ENCODE peak calls at places on chromosomes 12 and 14, in eight cellular contexts. M, X, W, J, F, I, V and G are unnamed samples.
A peak's percentile ranks its signal among the peaks of the same experiment; 100 is the strongest.

GRCh38 chr12:26628234-26628633 is 204.8 kb downstream of the ITPR2 start:
- DNase-seq in W (no peak), I (no peak), X (no peak), M (no peak), F (no peak), J (no peak), V (no peak), G (no peak)

GRCh38 chr14:99137913-99138571 is 134.0 kb downstream of the BCL11B start:
- DNase-seq in F (no peak), V (no peak), J (no peak), M (no peak), W (no peak), I (no peak), X (no peak), G (no peak)

GRCh38 chr14:90061849-90062794 is at the start of gene KCNK13:
- DNase-seq in W (no peak), M (peak; percentile 23), F (peak; percentile 40), X (no peak), V (no peak), J (peak; percentile 9), I (no peak), G (no peak)

GRCh38 chr12:91273542-91273941 is 90.9 kb upstream of the DCN start:
- DNase-seq in I (no peak), X (no peak), W (no peak), F (no peak), J (no peak), M (no peak), V (no peak), G (no peak)

GRCh38 chr14:94599656-94600004 is 12.6 kb upstream of the SERPINA3 start:
- DNase-seq in M (no peak), V (no peak), X (no peak), F (no peak), I (no peak), J (no peak), W (no peak), G (no peak)

GRCh38 chr14:101539929-101540328 is 21.4 kb upstream of the DIO3 start:
- DNase-seq in I (no peak), J (no peak), W (no peak), V (no peak), F (no peak), M (no peak), X (no peak), G (no peak)

GRCh38 chr12:132761032-132761910 is at the start of gene ANKLE2:
- DNase-seq in W (no peak), I (peak; percentile 73), X (peak; percentile 92), V (peak; percentile 61), J (peak; percentile 42), F (no peak), M (peak; percentile 37), G (peak; percentile 77)

GRCh38 chr12:6965026-6965661 is 5.3 kb downstream of the PHB2 start:
- DNase-seq in F (peak; percentile 88), J (peak; percentile 80), M (peak; percentile 95), V (peak; percentile 75), X (peak; percentile 87), I (peak; percentile 84), W (peak; percentile 85), G (peak; percentile 82)

GRCh38 chr14:101780390-101780789 is 18.9 kb downstream of the PPP2R5C start:
- DNase-seq in X (no peak), I (no peak), M (no peak), W (no peak), V (no peak), F (no peak), J (no peak), G (no peak)

GRCh38 chr12:94305293-94305957 is 154.2 kb downstream of the CEP83 start:
- DNase-seq in X (no peak), J (no peak), I (no peak), F (no peak), M (no peak), W (no peak), V (no peak), G (peak; percentile 48)

GRCh38 chr12:122891661-122892525 is 4.0 kb downstream of the VPS37B start:
- DNase-seq in V (no peak), X (no peak), W (no peak), J (no peak), M (peak; percentile 62), I (no peak), F (no peak), G (no peak)